ENCODE peak calls at places on chromosomes 4 and X, in nine cellular contexts. A is B cell, N is HFF-Myc, V is OCI-LY7, M is upper lobe of right lung, B is AG04449, I is endodermal cell, Z is lower leg skin, Y is AG04450. H is an unnamed sample.

GRCh38 chr4:73952352-73952751 is 29.5 kb downstream of the PF4 start:
- DNase-seq in A (no peak), N (no peak), V (no peak), M (no peak), B (no peak), I (no peak), Z (no peak), Y (no peak), H (no peak)

GRCh38 chrX:23392195-23392594 is 57.5 kb downstream of the PTCHD1 start:
- DNase-seq in A (no peak), N (no peak), V (no peak), M (no peak), B (no peak), I (no peak), Z (no peak), Y (no peak), H (no peak)

GRCh38 chr4:118865091-118865708 is 23.5 kb upstream of the SYNPO2 start:
- DNase-seq in A (peak), N (peak), V (peak), M (no peak), B (no peak), I (peak), Z (no peak), Y (no peak), H (no peak)

GRCh38 chrX:12946838-12947544 is 27.9 kb upstream of the TMSB4X start:
- DNase-seq in A (peak), N (no peak), V (peak), M (no peak), B (peak), I (peak), Z (peak), Y (peak), H (peak)

GRCh38 chr4:95243892-95244291 is 304.9 kb downstream of the UNC5C start:
- DNase-seq in A (no peak), N (no peak), V (no peak), M (no peak), B (no peak), I (no peak), Z (no peak), Y (no peak), H (no peak)

GRCh38 chrX:49884290-49884862 is 5.1 kb downstream of the USP27X start:
- DNase-seq in A (peak), N (peak), V (peak), M (peak), B (no peak), I (peak), Z (peak), Y (no peak), H (no peak)

GRCh38 chr4:132991111-132991510 is 158.0 kb upstream of the PCDH10 start:
- DNase-seq in A (no peak), N (no peak), V (no peak), M (no peak), B (no peak), I (no peak), Z (no peak), Y (no peak), H (no peak)

GRCh38 chrX:105837227-105837626 is 14.9 kb downstream of the NRK start:
- DNase-seq in A (no peak), N (no peak), V (no peak), M (no peak), B (peak), I (no peak), Z (no peak), Y (peak), H (no peak)

DNA sequence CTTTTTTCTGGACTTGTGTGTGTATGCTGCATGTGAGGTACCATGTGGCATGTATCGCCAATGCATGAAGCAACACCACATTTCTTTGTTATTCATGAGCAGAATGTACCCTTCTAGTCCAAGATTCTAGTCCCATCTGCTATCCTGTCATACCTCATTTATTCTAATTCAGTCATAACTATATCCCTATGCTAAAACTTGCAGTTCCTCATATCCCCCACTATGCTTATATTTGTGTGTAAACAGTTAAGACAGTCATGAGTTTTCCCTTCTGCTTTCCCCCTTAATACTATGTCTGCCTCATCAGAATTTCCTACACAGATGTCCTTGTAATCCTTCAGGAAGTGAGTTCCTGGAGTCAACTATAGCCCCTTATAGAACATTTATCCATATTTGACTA is 19.7 kb downstream of the OCRL start:
- DNase-seq in A (no peak), N (no peak), V (no peak), M (no peak), B (no peak), I (no peak), Z (no peak), Y (no peak), H (no peak)
- TF ChIP-seq CTCF in A (no peak), N (no peak), V (no peak), M (no peak), B (no peak), I (no peak), Z (no peak), Y (no peak), H (no peak)

DNA sequence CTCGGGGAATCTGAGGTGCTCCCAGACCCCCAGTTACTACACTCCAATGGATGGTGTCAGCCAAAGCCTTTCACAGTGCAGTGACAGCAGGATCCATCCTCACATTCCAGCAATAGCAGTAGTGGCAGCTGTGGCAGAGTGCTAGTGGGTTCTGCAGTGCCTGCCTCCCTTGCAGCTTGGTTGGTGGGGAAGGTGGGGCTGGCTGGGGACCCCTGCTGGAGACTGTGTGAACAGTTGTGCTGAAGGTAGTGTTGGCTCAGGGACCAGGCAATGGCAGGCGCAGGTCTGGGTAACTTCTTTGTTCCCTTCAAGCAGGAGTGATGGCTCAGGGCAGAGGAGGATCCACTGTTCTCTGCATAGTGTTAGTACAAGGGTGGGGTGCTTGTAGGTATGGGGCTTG is 343.7 kb upstream of the TRAM1L1 start:
- DNase-seq in A (no peak), N (no peak), V (no peak), M (no peak), B (no peak), I (peak), Z (no peak), Y (no peak), H (no peak)
- TF ChIP-seq CTCF in A (no peak), N (no peak), V (peak), M (no peak), B (no peak), I (peak), Z (no peak), Y (no peak), H (no peak)

GRCh38 chr4:69831270-69831627 is 28.7 kb downstream of the SULT1E1 start:
- DNase-seq in A (no peak), N (no peak), V (no peak), M (no peak), B (no peak), I (no peak), Z (no peak), Y (no peak), H (no peak)

GRCh38 chr4:69832326-69833030 is 27.5 kb downstream of the SULT1E1 start:
- DNase-seq in A (no peak), N (no peak), V (no peak), M (no peak), B (no peak), I (peak), Z (no peak), Y (no peak), H (no peak)

GRCh38 chr4:69829678-69830077 is 30.3 kb downstream of the SULT1E1 start:
- DNase-seq in A (no peak), N (no peak), V (no peak), M (no peak), B (no peak), I (no peak), Z (no peak), Y (no peak), H (no peak)

GRCh38 chr4:69831646-69832325 is 28.2 kb downstream of the SULT1E1 start:
- DNase-seq in A (peak), N (no peak), V (no peak), M (no peak), B (no peak), I (no peak), Z (no peak), Y (no peak), H (no peak)

DNA sequence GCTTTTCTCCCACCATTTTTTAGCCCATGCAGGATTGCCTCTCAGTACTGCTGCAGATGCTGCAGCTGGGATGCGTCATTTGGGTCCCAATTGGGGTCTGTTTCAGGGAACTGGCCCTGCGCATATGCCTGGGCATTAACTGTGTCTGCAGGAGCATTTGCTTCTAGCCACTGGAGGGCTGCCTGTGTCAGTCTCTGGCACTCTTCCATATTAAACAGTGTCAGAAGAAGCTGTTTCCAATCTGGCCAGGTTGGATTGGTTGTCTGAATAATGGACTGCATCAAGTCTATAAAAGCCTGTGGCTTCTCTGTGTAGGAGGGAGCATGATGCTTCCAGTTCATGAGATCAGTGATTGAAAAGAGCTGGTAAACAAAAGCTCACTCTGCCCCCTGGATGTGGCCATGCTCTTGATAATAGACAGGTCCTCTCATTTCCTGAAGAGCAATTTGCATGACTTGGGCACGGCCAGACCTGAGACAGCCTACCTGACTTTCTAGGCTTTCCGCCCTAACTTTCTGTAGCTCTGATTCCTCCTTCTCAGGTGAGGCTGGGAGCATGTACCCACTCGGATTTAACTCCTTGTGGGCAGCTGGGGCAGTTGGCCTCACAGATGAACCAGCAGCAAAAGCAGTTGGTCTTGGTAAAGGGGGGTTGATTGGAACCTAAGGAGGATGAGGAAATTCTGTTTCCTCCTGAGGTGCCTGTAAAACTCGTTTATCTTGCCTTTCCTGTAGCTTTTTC is 29.2 kb downstream of the SULT1E1 start:
- DNase-seq in A (no peak), N (peak), V (no peak), M (no peak), B (no peak), I (peak), Z (no peak), Y (no peak), H (no peak)
- TF ChIP-seq CTCF in A (no peak), N (no peak), V (no peak), M (no peak), B (no peak), I (peak), Z (no peak), Y (no peak), H (no peak)

GRCh38 chrX:133698298-133698697 is 283.0 kb upstream of the GPC4 start:
- DNase-seq in A (no peak), N (no peak), V (no peak), M (no peak), B (no peak), I (no peak), Z (no peak), Y (peak), H (no peak)
- TF ChIP-seq CTCF in A (no peak), N (no peak), V (no peak), M (no peak), B (peak), I (no peak), Z (no peak), Y (peak), H (peak)

GRCh38 chrX:39438603-39439602 is 637.6 kb downstream of the MID1IP1 start:
- DNase-seq in A (no peak), N (no peak), V (no peak), M (no peak), B (no peak), I (peak), Z (no peak), Y (no peak), H (no peak)
- TF ChIP-seq CTCF in A (no peak), N (peak), V (peak), M (peak), B (no peak), I (peak), Z (no peak), Y (no peak), H (peak)

DNA sequence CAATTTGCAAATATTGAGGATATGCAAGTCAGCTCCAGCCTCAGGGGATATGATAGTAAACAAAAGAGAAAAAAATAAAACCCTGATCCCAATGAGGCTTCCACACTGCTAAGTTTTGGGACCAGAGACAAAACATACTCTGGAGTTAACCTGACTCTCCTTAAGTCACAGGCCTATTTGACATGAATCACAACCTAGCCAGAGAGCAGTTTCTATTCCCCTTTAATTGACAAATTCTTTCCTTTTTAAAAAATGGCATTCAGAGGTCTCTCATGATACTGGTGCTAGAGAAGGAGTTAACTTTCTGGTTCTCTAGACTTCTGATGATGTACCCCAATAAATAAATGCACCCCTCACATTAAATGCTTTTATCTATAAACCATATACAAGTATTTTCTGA is 8.8 kb downstream of the ACSL1 start:
- DNase-seq in A (peak), N (no peak), V (peak), M (no peak), B (no peak), I (no peak), Z (no peak), Y (no peak), H (no peak)
- TF ChIP-seq CTCF in A (no peak), N (no peak), V (no peak), M (no peak), B (no peak), I (no peak), Z (no peak), Y (no peak), H (no peak)

DNA sequence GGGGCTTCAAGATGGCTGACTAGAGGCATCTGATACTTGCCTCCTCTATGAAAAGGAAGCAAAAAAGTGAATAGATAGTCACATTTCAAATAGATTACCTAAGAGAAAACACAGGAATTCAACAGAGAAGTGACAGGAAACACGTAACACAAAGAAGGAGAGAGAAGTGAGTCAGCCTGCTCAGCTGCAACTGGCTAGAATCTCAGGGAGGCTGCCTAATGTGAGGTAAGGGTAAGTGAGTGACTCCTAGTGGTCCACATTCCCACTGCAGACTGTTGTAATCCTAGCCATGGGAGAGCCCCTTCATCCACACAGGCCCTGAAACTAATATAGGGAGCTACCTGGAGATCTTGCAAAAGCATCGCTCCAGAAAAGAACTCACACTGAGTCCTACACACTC is 179.2 kb downstream of the SLC7A11 start:
- DNase-seq in A (no peak), N (no peak), V (no peak), M (no peak), B (no peak), I (peak), Z (no peak), Y (peak), H (no peak)
- TF ChIP-seq CTCF in A (no peak), N (peak), V (peak), M (no peak), B (peak), I (peak), Z (no peak), Y (peak), H (no peak)

GRCh38 chrX:153792368-153792767 is 1.8 kb downstream of the IDH3G start:
- DNase-seq in A (no peak), N (no peak), V (no peak), M (no peak), B (no peak), I (no peak), Z (no peak), Y (no peak), H (no peak)

GRCh38 chrX:153793291-153793690 is 884 bp downstream of the IDH3G start:
- DNase-seq in A (no peak), N (no peak), V (no peak), M (no peak), B (no peak), I (no peak), Z (no peak), Y (no peak), H (no peak)

GRCh38 chrX:153794897-153795816 is 689 bp downstream of the SSR4 start:
- DNase-seq in A (no peak), N (no peak), V (peak), M (no peak), B (no peak), I (no peak), Z (no peak), Y (no peak), H (no peak)

GRCh38 chrX:153791104-153791852 is 2.9 kb downstream of the IDH3G start:
- DNase-seq in A (no peak), N (no peak), V (no peak), M (no peak), B (no peak), I (no peak), Z (no peak), Y (no peak), H (no peak)

GRCh38 chrX:153794018-153794896 is at the start of the genes IDH3G and SSR4:
- DNase-seq in A (peak), N (peak), V (peak), M (peak), B (peak), I (peak), Z (peak), Y (peak), H (peak)
- TF ChIP-seq CTCF in A (no peak), N (no peak), V (no peak), M (no peak), B (peak), I (peak), Z (no peak), Y (no peak), H (no peak)

H was measured in AG09319.